ENCODE peak calls at places on chromosome 21, in four cellular contexts. One of them, this sample, is unnamed.
A peak's percentile ranks its signal among the peaks of the same experiment; 100 is the strongest.

GRCh38 chr21:17848228-17848627 is 29.1 kb upstream of the C21orf91 start:
- DNase-seq in CD4-positive, alpha-beta T cell: no peak
- DNase-seq in OCI-LY7: no peak
- DNase-seq in fibroblast of lung: peak; percentile 97
- DNase-seq in this sample: no peak

GRCh38 chr21:46667735-46668380 is 32.4 kb downstream of the PRMT2 start:
- DNase-seq in CD4-positive, alpha-beta T cell: no peak
- DNase-seq in OCI-LY7: no peak
- DNase-seq in fibroblast of lung: peak; percentile 39
- DNase-seq in this sample: no peak

GRCh38 chr21:37060296-37060695 is 12.6 kb downstream of the PIGP start:
- DNase-seq in CD4-positive, alpha-beta T cell: no peak
- DNase-seq in OCI-LY7: peak; percentile 26
- DNase-seq in fibroblast of lung: peak; percentile 97
- DNase-seq in this sample: peak; percentile 82

GRCh38 chr21:20004353-20004752 is 993.9 kb upstream of the NCAM2 start:
- DNase-seq in CD4-positive, alpha-beta T cell: no peak
- DNase-seq in OCI-LY7: no peak
- DNase-seq in fibroblast of lung: no peak
- DNase-seq in this sample: no peak

GRCh38 chr21:45863267-45863666 is 118.3 kb upstream of the COL6A1 start:
- DNase-seq in CD4-positive, alpha-beta T cell: no peak
- DNase-seq in OCI-LY7: no peak
- DNase-seq in fibroblast of lung: no peak
- DNase-seq in this sample: no peak

GRCh38 chr21:41365377-41366107 is 3.7 kb downstream of the MX2 start:
- DNase-seq in CD4-positive, alpha-beta T cell: no peak
- DNase-seq in OCI-LY7: no peak
- DNase-seq in fibroblast of lung: no peak
- DNase-seq in this sample: no peak

GRCh38 chr21:42794551-42794950 is 84.8 kb downstream of the WDR4 start:
- DNase-seq in CD4-positive, alpha-beta T cell: no peak
- DNase-seq in OCI-LY7: no peak
- DNase-seq in fibroblast of lung: no peak
- DNase-seq in this sample: no peak

GRCh38 chr21:44368711-44369446 is 15.5 kb downstream of the TRPM2 start:
- DNase-seq in CD4-positive, alpha-beta T cell: no peak
- DNase-seq in OCI-LY7: no peak
- DNase-seq in fibroblast of lung: no peak
- DNase-seq in this sample: no peak

GRCh38 chr21:32426592-32427051 is 14.1 kb downstream of the EVA1C start:
- DNase-seq in CD4-positive, alpha-beta T cell: no peak
- DNase-seq in OCI-LY7: no peak
- DNase-seq in fibroblast of lung: peak; percentile 19
- DNase-seq in this sample: no peak

GRCh38 chr21:44531606-44532128 is 8.3 kb downstream of the KRTAP10-1 start:
- DNase-seq in CD4-positive, alpha-beta T cell: no peak
- DNase-seq in OCI-LY7: no peak
- DNase-seq in fibroblast of lung: no peak
- DNase-seq in this sample: no peak

GRCh38 chr21:44615881-44616590 is 4.2 kb downstream of the KRTAP10-8 start:
- DNase-seq in CD4-positive, alpha-beta T cell: no peak
- DNase-seq in OCI-LY7: no peak
- DNase-seq in fibroblast of lung: no peak
- DNase-seq in this sample: no peak